ENCODE peak calls at places on chromosomes 13 and 19, in nine cellular contexts. One of them, this sample, is unnamed.

GRCh38 chr13:94920578-94920977 is 208.2 kb upstream of the SOX21 start:
- ATAC-seq in CD4-positive, alpha-beta T cell: no peak
- ATAC-seq in pancreas: no peak
- ATAC-seq in SK-N-SH treated with all-trans-retinoic acid at 6 μM for 48 hours: no peak
- ATAC-seq in activated CD4-positive, alpha-beta T cell treated with anti-CD3 and anti-CD28 coated beads for 36 hours: no peak
- ATAC-seq in Right ventricle myocardium inferior: no peak
- ATAC-seq in aorta: no peak
- ATAC-seq in left cardiac atrium: no peak
- ATAC-seq in GM12878: no peak
- ATAC-seq in this sample: no peak

GRCh38 chr19:3387645-3388589 is 21.5 kb downstream of the NFIC start:
- ATAC-seq in CD4-positive, alpha-beta T cell: no peak
- ATAC-seq in pancreas: peak
- ATAC-seq in SK-N-SH treated with all-trans-retinoic acid at 6 μM for 48 hours: peak
- ATAC-seq in activated CD4-positive, alpha-beta T cell treated with anti-CD3 and anti-CD28 coated beads for 36 hours: no peak
- ATAC-seq in Right ventricle myocardium inferior: peak
- ATAC-seq in aorta: peak
- ATAC-seq in left cardiac atrium: peak
- ATAC-seq in GM12878: no peak
- ATAC-seq in this sample: peak

GRCh38 chr19:383922-384800 is 24.8 kb downstream of the C2CD4C start:
- ATAC-seq in CD4-positive, alpha-beta T cell: no peak
- ATAC-seq in pancreas: peak
- ATAC-seq in SK-N-SH treated with all-trans-retinoic acid at 6 μM for 48 hours: peak
- ATAC-seq in activated CD4-positive, alpha-beta T cell treated with anti-CD3 and anti-CD28 coated beads for 36 hours: no peak
- ATAC-seq in Right ventricle myocardium inferior: peak
- ATAC-seq in aorta: no peak
- ATAC-seq in left cardiac atrium: peak
- ATAC-seq in GM12878: peak
- ATAC-seq in this sample: no peak

GRCh38 chr19:13164370-13165090 is 14.3 kb downstream of the IER2 start:
- ATAC-seq in CD4-positive, alpha-beta T cell: peak
- ATAC-seq in pancreas: no peak
- ATAC-seq in SK-N-SH treated with all-trans-retinoic acid at 6 μM for 48 hours: peak
- ATAC-seq in activated CD4-positive, alpha-beta T cell treated with anti-CD3 and anti-CD28 coated beads for 36 hours: peak
- ATAC-seq in Right ventricle myocardium inferior: peak
- ATAC-seq in aorta: no peak
- ATAC-seq in left cardiac atrium: peak
- ATAC-seq in GM12878: no peak
- ATAC-seq in this sample: no peak

GRCh38 chr19:50173144-50173543 is 10.1 kb upstream of the IZUMO2 start:
- ATAC-seq in CD4-positive, alpha-beta T cell: no peak
- ATAC-seq in pancreas: no peak
- ATAC-seq in SK-N-SH treated with all-trans-retinoic acid at 6 μM for 48 hours: no peak
- ATAC-seq in activated CD4-positive, alpha-beta T cell treated with anti-CD3 and anti-CD28 coated beads for 36 hours: peak
- ATAC-seq in Right ventricle myocardium inferior: no peak
- ATAC-seq in aorta: no peak
- ATAC-seq in left cardiac atrium: no peak
- ATAC-seq in GM12878: peak
- ATAC-seq in this sample: no peak

GRCh38 chr13:94674609-94675348 is 37.6 kb downstream of the SOX21 start:
- ATAC-seq in CD4-positive, alpha-beta T cell: no peak
- ATAC-seq in pancreas: no peak
- ATAC-seq in SK-N-SH treated with all-trans-retinoic acid at 6 μM for 48 hours: peak
- ATAC-seq in activated CD4-positive, alpha-beta T cell treated with anti-CD3 and anti-CD28 coated beads for 36 hours: peak
- ATAC-seq in Right ventricle myocardium inferior: no peak
- ATAC-seq in aorta: no peak
- ATAC-seq in left cardiac atrium: no peak
- ATAC-seq in GM12878: peak
- ATAC-seq in this sample: no peak

GRCh38 chr13:42113478-42113877 is 65.0 kb downstream of the DGKH start:
- ATAC-seq in CD4-positive, alpha-beta T cell: no peak
- ATAC-seq in pancreas: no peak
- ATAC-seq in SK-N-SH treated with all-trans-retinoic acid at 6 μM for 48 hours: no peak
- ATAC-seq in activated CD4-positive, alpha-beta T cell treated with anti-CD3 and anti-CD28 coated beads for 36 hours: no peak
- ATAC-seq in Right ventricle myocardium inferior: no peak
- ATAC-seq in aorta: no peak
- ATAC-seq in left cardiac atrium: no peak
- ATAC-seq in GM12878: no peak
- ATAC-seq in this sample: no peak

GRCh38 chr13:49421391-49421790 is 22.5 kb downstream of the CAB39L start:
- ATAC-seq in CD4-positive, alpha-beta T cell: peak
- ATAC-seq in pancreas: no peak
- ATAC-seq in SK-N-SH treated with all-trans-retinoic acid at 6 μM for 48 hours: no peak
- ATAC-seq in activated CD4-positive, alpha-beta T cell treated with anti-CD3 and anti-CD28 coated beads for 36 hours: peak
- ATAC-seq in Right ventricle myocardium inferior: no peak
- ATAC-seq in aorta: peak
- ATAC-seq in left cardiac atrium: peak
- ATAC-seq in GM12878: peak
- ATAC-seq in this sample: no peak

This sample was measured in gastroesophageal sphincter.